ENCODE peak calls at places on chromosomes 13 and 19, in five cellular contexts. One of them, this sample, is unnamed.

GRCh38 chr13:51520524-51520923 is 63.7 kb upstream of the WDFY2 start:
- DNase-seq in lung microvascular endothelial cell: no peak
- DNase-seq in NCI-H1436: no peak
- DNase-seq in stromal cell of bone marrow: no peak
- DNase-seq in SJSA1: no peak
- DNase-seq in this sample: no peak

GRCh38 chr19:2274937-2275535 is 6.9 kb downstream of the PEAK3 start:
- DNase-seq in lung microvascular endothelial cell: peak
- DNase-seq in NCI-H1436: peak
- DNase-seq in stromal cell of bone marrow: peak
- DNase-seq in SJSA1: peak
- DNase-seq in this sample: peak

GRCh38 chr13:31263346-31263745 is 63.6 kb downstream of the B3GLCT start:
- DNase-seq in lung microvascular endothelial cell: no peak
- DNase-seq in NCI-H1436: no peak
- DNase-seq in stromal cell of bone marrow: no peak
- DNase-seq in SJSA1: no peak
- DNase-seq in this sample: no peak

GRCh38 chr13:79937311-79938243 is 403.3 kb downstream of the SPRY2 start:
- DNase-seq in lung microvascular endothelial cell: peak
- DNase-seq in NCI-H1436: no peak
- DNase-seq in stromal cell of bone marrow: no peak
- DNase-seq in SJSA1: peak
- DNase-seq in this sample: no peak

GRCh38 chr13:39612023-39612637 is 9.1 kb upstream of the LHFPL6 start:
- DNase-seq in lung microvascular endothelial cell: peak
- DNase-seq in NCI-H1436: peak
- DNase-seq in stromal cell of bone marrow: no peak
- DNase-seq in SJSA1: peak
- DNase-seq in this sample: peak

GRCh38 chr13:73107459-73107858 is 48.7 kb downstream of the KLF5 start:
- DNase-seq in lung microvascular endothelial cell: no peak
- DNase-seq in NCI-H1436: no peak
- DNase-seq in stromal cell of bone marrow: no peak
- DNase-seq in SJSA1: no peak
- DNase-seq in this sample: no peak

GRCh38 chr13:33228645-33229445 is 56.7 kb downstream of the STARD13 start:
- DNase-seq in lung microvascular endothelial cell: peak
- DNase-seq in NCI-H1436: peak
- DNase-seq in stromal cell of bone marrow: no peak
- DNase-seq in SJSA1: peak
- DNase-seq in this sample: peak

GRCh38 chr19:58279925-58280316 is 1.2 kb downstream of the ZNF8 start:
- DNase-seq in lung microvascular endothelial cell: no peak
- DNase-seq in NCI-H1436: no peak
- DNase-seq in stromal cell of bone marrow: no peak
- DNase-seq in SJSA1: no peak
- DNase-seq in this sample: no peak

GRCh38 chr19:48615145-48616040 is 517 bp upstream of the FAM83E start:
- DNase-seq in lung microvascular endothelial cell: no peak
- DNase-seq in NCI-H1436: no peak
- DNase-seq in stromal cell of bone marrow: no peak
- DNase-seq in SJSA1: peak
- DNase-seq in this sample: no peak

GRCh38 chr13:102825921-102826706 is 19.7 kb upstream of the ERCC5 start:
- DNase-seq in lung microvascular endothelial cell: peak
- DNase-seq in NCI-H1436: no peak
- DNase-seq in stromal cell of bone marrow: peak
- DNase-seq in SJSA1: peak
- DNase-seq in this sample: no peak

GRCh38 chr13:44312898-44313551 is 60.6 kb upstream of the SERP2 start:
- DNase-seq in lung microvascular endothelial cell: peak
- DNase-seq in NCI-H1436: no peak
- DNase-seq in stromal cell of bone marrow: peak
- DNase-seq in SJSA1: peak
- DNase-seq in this sample: no peak

GRCh38 chr19:31408460-31409124 is 59.4 kb upstream of the TSHZ3 start:
- DNase-seq in lung microvascular endothelial cell: no peak
- DNase-seq in NCI-H1436: no peak
- DNase-seq in stromal cell of bone marrow: peak
- DNase-seq in SJSA1: no peak
- DNase-seq in this sample: no peak

GRCh38 chr19:10290439-10290875 is 705 bp downstream of the ICAM5 start:
- DNase-seq in lung microvascular endothelial cell: no peak
- DNase-seq in NCI-H1436: no peak
- DNase-seq in stromal cell of bone marrow: no peak
- DNase-seq in SJSA1: no peak
- DNase-seq in this sample: peak

GRCh38 chr13:42392706-42393572 is 121.0 kb downstream of the AKAP11 start:
- DNase-seq in lung microvascular endothelial cell: no peak
- DNase-seq in NCI-H1436: no peak
- DNase-seq in stromal cell of bone marrow: no peak
- DNase-seq in SJSA1: no peak
- DNase-seq in this sample: no peak

GRCh38 chr19:45103200-45103624 is 10.2 kb downstream of the PPP1R37 start:
- DNase-seq in lung microvascular endothelial cell: no peak
- DNase-seq in NCI-H1436: no peak
- DNase-seq in stromal cell of bone marrow: no peak
- DNase-seq in SJSA1: no peak
- DNase-seq in this sample: no peak

GRCh38 chr13:24505256-24505655 is 7.3 kb downstream of the PARP4 start:
- DNase-seq in lung microvascular endothelial cell: no peak
- DNase-seq in NCI-H1436: no peak
- DNase-seq in stromal cell of bone marrow: no peak
- DNase-seq in SJSA1: no peak
- DNase-seq in this sample: no peak

GRCh38 chr13:110371550-110372465 is 64.7 kb downstream of the COL4A2 start:
- DNase-seq in lung microvascular endothelial cell: peak
- DNase-seq in NCI-H1436: no peak
- DNase-seq in stromal cell of bone marrow: no peak
- DNase-seq in SJSA1: no peak
- DNase-seq in this sample: no peak

GRCh38 chr13:112776354-112776753 is 86.5 kb downstream of the ATP11A start:
- DNase-seq in lung microvascular endothelial cell: no peak
- DNase-seq in NCI-H1436: no peak
- DNase-seq in stromal cell of bone marrow: no peak
- DNase-seq in SJSA1: no peak
- DNase-seq in this sample: no peak

GRCh38 chr19:47762615-47763308 is 15.7 kb upstream of the SELENOW start:
- DNase-seq in lung microvascular endothelial cell: peak
- DNase-seq in NCI-H1436: no peak
- DNase-seq in stromal cell of bone marrow: no peak
- DNase-seq in SJSA1: no peak
- DNase-seq in this sample: no peak

GRCh38 chr13:113963376-113963775 is 10.5 kb downstream of the C13orf46 start:
- DNase-seq in lung microvascular endothelial cell: no peak
- DNase-seq in NCI-H1436: no peak
- DNase-seq in stromal cell of bone marrow: no peak
- DNase-seq in SJSA1: no peak
- DNase-seq in this sample: no peak

GRCh38 chr13:48446454-48446853 is 33.5 kb upstream of the LPAR6 start:
- DNase-seq in lung microvascular endothelial cell: peak
- DNase-seq in NCI-H1436: no peak
- DNase-seq in stromal cell of bone marrow: peak
- DNase-seq in SJSA1: no peak
- DNase-seq in this sample: no peak

GRCh38 chr13:73913043-73913740 is 221.0 kb downstream of the KLF12 start:
- DNase-seq in lung microvascular endothelial cell: no peak
- DNase-seq in NCI-H1436: no peak
- DNase-seq in stromal cell of bone marrow: peak
- DNase-seq in SJSA1: no peak
- DNase-seq in this sample: no peak

GRCh38 chr13:25732146-25732865 is 319.5 kb downstream of the SHISA2 start:
- DNase-seq in lung microvascular endothelial cell: no peak
- DNase-seq in NCI-H1436: no peak
- DNase-seq in stromal cell of bone marrow: peak
- DNase-seq in SJSA1: no peak
- DNase-seq in this sample: no peak